ENCODE peak calls at places on chromosomes 5 and 9, in four cellular contexts. J, B, A and H are unnamed samples.

GRCh38 chr9:134440636-134441226 is 114.5 kb downstream of the RXRA start:
- DNase-seq in J (no peak), B (no peak), A (no peak), H (no peak)

GRCh38 chr9:99533421-99533820 is 288.3 kb upstream of the NR4A3 start:
- DNase-seq in J (no peak), B (no peak), A (no peak), H (no peak)

GRCh38 chr9:108022246-108022935 is 532.8 kb upstream of the KLF4 start:
- DNase-seq in J (no peak), B (no peak), A (no peak), H (no peak)

GRCh38 chr9:95689669-95690068 is 172.9 kb upstream of the PTCH1 start:
- DNase-seq in J (no peak), B (no peak), A (no peak), H (no peak)

GRCh38 chr9:124800306-124801259 is 23.6 kb downstream of the OLFML2A start:
- DNase-seq in J (no peak), B (no peak), A (no peak), H (no peak)

GRCh38 chr9:122546196-122546595 is 6.7 kb upstream of the OR1N2 start:
- DNase-seq in J (no peak), B (no peak), A (no peak), H (no peak)

GRCh38 chr5:31809037-31809910 is 170.3 kb downstream of the PDZD2 start:
- DNase-seq in J (peak; percentile 52), B (peak; percentile 76), A (no peak), H (peak; percentile 79)

GRCh38 chr5:180366303-180366702 is 13.2 kb upstream of the GFPT2 start:
- DNase-seq in J (no peak), B (no peak), A (no peak), H (no peak)

GRCh38 chr5:16842916-16843315 is 93.2 kb downstream of the MYO10 start:
- DNase-seq in J (no peak), B (no peak), A (no peak), H (no peak)

GRCh38 chr9:93808115-93809029 is 146.8 kb downstream of the BARX1 start:
- DNase-seq in J (no peak), B (peak; percentile 88), A (no peak), H (no peak)

GRCh38 chr5:29963956-29964355 is 1229.5 kb upstream of the CDH6 start:
- DNase-seq in J (no peak), B (no peak), A (no peak), H (no peak)

GRCh38 chr5:136216230-136216629 is 23.3 kb upstream of the SMIM32 start:
- DNase-seq in J (no peak), B (no peak), A (no peak), H (no peak)

GRCh38 chr9:2740616-2741015 is 23.3 kb downstream of the KCNV2 start:
- DNase-seq in J (no peak), B (no peak), A (no peak), H (no peak)

GRCh38 chr5:74290634-74291033 is 349.9 kb downstream of the ENC1 start:
- DNase-seq in J (peak; percentile 7), B (no peak), A (no peak), H (no peak)

GRCh38 chr9:134355561-134356278 is 29.5 kb downstream of the RXRA start:
- DNase-seq in J (no peak), B (no peak), A (no peak), H (no peak)

GRCh38 chr5:56148453-56148971 is 84.6 kb downstream of the ANKRD55 start:
- DNase-seq in J (no peak), B (no peak), A (peak; percentile 96), H (no peak)

GRCh38 chr9:36415822-36416515 is 15.9 kb upstream of the RNF38 start:
- DNase-seq in J (no peak), B (no peak), A (no peak), H (no peak)

GRCh38 chr5:118551031-118551430 is 437.3 kb downstream of the DTWD2 start:
- DNase-seq in J (no peak), B (no peak), A (no peak), H (no peak)

GRCh38 chr9:4665357-4665756 is 923 bp downstream of the SPATA6L start:
- DNase-seq in J (no peak), B (no peak), A (no peak), H (no peak)

GRCh38 chr9:133483611-133484010 is 4.7 kb upstream of the SLC2A6 start:
- DNase-seq in J (no peak), B (no peak), A (no peak), H (no peak)

GRCh38 chr9:119365291-119366027 is 3.8 kb downstream of the BRINP1 start:
- DNase-seq in J (peak; percentile 6), B (peak; percentile 14), A (no peak), H (peak; percentile 35)

GRCh38 chr5:83401122-83401620 is 70.4 kb upstream of the VCAN start:
- DNase-seq in J (no peak), B (no peak), A (peak; percentile 17), H (no peak)

GRCh38 chr9:122860319-122861142 is 32.1 kb upstream of the PDCL start:
- DNase-seq in J (peak; percentile 15), B (no peak), A (no peak), H (no peak)

GRCh38 chr5:31990701-31991110 is 183.4 kb downstream of the GOLPH3 start:
- DNase-seq in J (no peak), B (no peak), A (no peak), H (no peak)

DNA sequence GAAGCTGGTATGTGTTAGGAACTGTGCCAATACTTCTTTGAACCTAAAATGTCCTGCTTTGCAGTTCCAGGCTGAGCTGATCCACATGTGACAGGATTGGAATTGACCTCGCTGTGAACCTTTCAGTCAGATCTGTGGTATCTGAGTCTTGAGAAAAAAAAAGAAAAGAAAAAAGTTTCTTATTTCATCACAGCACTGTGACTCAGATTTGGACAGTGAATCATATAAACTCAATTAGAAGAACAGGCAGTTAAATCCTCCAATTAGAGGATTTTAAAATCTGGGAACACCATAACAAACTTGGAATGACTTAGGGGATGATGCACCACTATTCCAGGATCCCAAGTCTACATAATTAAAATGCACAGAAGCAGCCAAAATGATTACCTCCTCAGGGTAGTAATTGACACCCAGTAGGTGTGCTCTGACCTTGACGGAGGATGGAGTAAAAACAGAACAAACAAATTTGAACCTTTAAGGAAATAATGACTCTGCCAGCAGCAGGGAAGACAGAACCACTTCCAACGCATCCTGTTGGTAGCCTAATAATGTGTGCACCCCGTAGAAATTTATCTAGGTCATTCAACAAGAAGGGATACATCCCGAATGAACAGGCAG is 57.8 kb upstream of the RAI14 start:
- DNase-seq in J (no peak), B (no peak), A (no peak), H (no peak)
- TF ChIP-seq TARDBP in J (no peak), B (no peak), A (no peak), H (no peak)

DNA sequence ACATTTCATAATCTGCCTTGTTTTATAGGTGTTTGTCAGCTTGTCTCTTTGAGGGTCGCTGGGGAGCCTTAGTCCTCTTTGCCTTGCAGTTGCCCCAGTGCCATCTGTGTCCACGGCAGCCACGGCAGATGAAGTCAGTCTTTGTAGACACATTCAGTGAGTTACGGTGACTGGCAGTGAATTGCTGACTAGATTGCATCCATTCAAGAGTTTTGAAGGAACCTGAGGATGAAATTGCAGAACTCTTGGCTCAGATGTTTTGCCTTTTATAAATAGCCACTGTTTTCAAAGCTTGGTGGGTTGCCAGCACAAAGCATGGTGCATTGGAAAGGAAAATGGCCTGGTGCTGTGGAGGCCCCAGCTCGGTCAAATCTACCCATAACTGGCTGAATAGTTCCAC is 125.6 kb downstream of the TRIO start:
- DNase-seq in J (no peak), B (no peak), A (no peak), H (no peak)
- TF ChIP-seq SP1 in J (no peak), B (no peak), A (no peak), H (no peak)

GRCh38 chr5:54326662-54327145 is 16.3 kb upstream of the ARL15 start:
- DNase-seq in J (no peak), B (no peak), A (no peak), H (no peak)

GRCh38 chr5:54325272-54325609 is 14.9 kb upstream of the ARL15 start:
- DNase-seq in J (no peak), B (no peak), A (no peak), H (no peak)

GRCh38 chr5:54325610-54326311 is 15.4 kb upstream of the ARL15 start:
- DNase-seq in J (no peak), B (peak; percentile 95), A (no peak), H (no peak)

GRCh38 chr5:54324651-54325271 is 14.4 kb upstream of the ARL15 start:
- DNase-seq in J (no peak), B (no peak), A (no peak), H (no peak)

GRCh38 chr5:54329731-54330709 is 19.6 kb upstream of the ARL15 start:
- DNase-seq in J (no peak), B (no peak), A (no peak), H (no peak)
- TF ChIP-seq TARDBP in J (no peak), B (no peak), A (no peak), H (no peak)

GRCh38 chr5:147887925-147888324 is 9.4 kb downstream of the SCGB3A2 start:
- DNase-seq in J (no peak), B (no peak), A (no peak), H (no peak)
- TF ChIP-seq SP1 in J (no peak), B (no peak), A (no peak), H (no peak)

DNA sequence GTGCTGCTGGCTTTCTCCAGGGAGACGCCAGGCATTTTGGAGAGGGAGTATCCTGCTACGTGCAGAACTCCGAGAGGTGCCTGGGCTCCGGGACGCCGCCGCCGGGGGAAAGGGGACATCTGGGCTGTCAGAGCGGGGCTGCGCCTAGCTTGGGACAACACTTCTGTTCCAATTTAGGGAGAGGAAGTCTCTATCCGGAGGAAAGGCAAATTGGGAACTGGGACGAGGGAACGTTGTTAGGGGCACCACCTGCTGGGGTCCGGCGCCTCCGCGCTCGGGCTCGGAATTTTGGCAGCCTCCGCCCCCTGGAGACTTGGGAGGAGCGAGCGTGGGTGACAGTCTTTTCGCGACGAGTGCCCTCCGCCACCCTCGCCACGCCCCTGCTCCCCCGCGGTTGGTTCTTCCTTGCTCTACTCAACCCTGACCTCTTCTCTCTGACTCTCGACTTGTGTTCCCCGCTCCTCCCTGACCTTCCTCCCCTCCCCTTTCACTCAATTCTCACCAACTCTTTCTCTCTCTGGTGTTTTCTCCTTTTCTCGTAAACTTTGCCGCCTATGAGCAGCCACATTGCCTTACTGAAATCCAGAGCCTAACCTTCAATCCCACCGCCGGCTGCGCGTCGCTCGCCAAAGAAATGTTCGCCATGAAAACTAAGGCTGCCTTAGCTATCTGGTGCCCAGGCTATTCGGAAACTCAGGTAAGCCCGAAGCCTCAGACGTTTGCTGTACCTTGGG is 1.6 kb downstream of the TSLP start:
- DNase-seq in J (no peak), B (peak; percentile 80), A (no peak), H (peak; percentile 72)
- TF ChIP-seq TARDBP in J (no peak), B (peak; percentile 18), A (no peak), H (no peak)